ENCODE peak calls at places on chromosomes 2 and 18, in nine cellular contexts. F is neural progenitor cell, W is HCT116, L is OCI-LY7, K is GM23338, Y is GM23248, Z is PC-3, I is SK-N-SH, O is MM.1S. A is an unnamed sample.

GRCh38 chr2:10057231-10058107 is 14.1 kb downstream of the KLF11 start:
- DNase-seq in F (peak), W (no peak), L (no peak), K (peak), Y (peak), Z (no peak), I (peak), O (no peak), A (peak)

GRCh38 chr2:12437144-12437543 is 279.6 kb upstream of the TRIB2 start:
- DNase-seq in F (no peak), W (no peak), L (no peak), K (no peak), Y (no peak), Z (peak), I (peak), O (no peak), A (no peak)

GRCh38 chr2:218031771-218032257 is 29.0 kb upstream of the TNS1 start:
- DNase-seq in F (peak), W (no peak), L (no peak), K (no peak), Y (no peak), Z (no peak), I (no peak), O (no peak), A (no peak)

GRCh38 chr2:122236152-122236892 is 480.9 kb downstream of the TSN start:
- DNase-seq in F (no peak), W (no peak), L (no peak), K (no peak), Y (peak), Z (peak), I (peak), O (no peak), A (no peak)

GRCh38 chr2:144406111-144406788 is 113.7 kb downstream of the ZEB2 start:
- DNase-seq in F (no peak), W (no peak), L (no peak), K (no peak), Y (no peak), Z (no peak), I (no peak), O (no peak), A (no peak)

GRCh38 chr2:219252570-219252899 is 508 bp upstream of the TUBA4B start:
- DNase-seq in F (peak), W (no peak), L (no peak), K (no peak), Y (peak), Z (no peak), I (peak), O (no peak), A (no peak)

GRCh38 chr18:69757733-69758132 is 189.9 kb downstream of the CD226 start:
- DNase-seq in F (peak), W (no peak), L (no peak), K (peak), Y (peak), Z (peak), I (no peak), O (no peak), A (no peak)

GRCh38 chr2:216548901-216549321 is 50.3 kb downstream of the RPL37A start:
- DNase-seq in F (no peak), W (no peak), L (no peak), K (no peak), Y (no peak), Z (no peak), I (no peak), O (no peak), A (no peak)

GRCh38 chr18:49725809-49726514 is 87.4 kb downstream of the ACAA2 start:
- DNase-seq in F (peak), W (peak), L (no peak), K (peak), Y (peak), Z (peak), I (peak), O (no peak), A (peak)

GRCh38 chr2:20796374-20796791 is 26.5 kb downstream of the LDAH start:
- DNase-seq in F (no peak), W (no peak), L (no peak), K (no peak), Y (no peak), Z (no peak), I (no peak), O (no peak), A (peak)

GRCh38 chr2:96391828-96392200 is 56.2 kb downstream of the NCAPH start:
- DNase-seq in F (no peak), W (no peak), L (no peak), K (no peak), Y (no peak), Z (no peak), I (no peak), O (no peak), A (no peak)

GRCh38 chr2:40534528-40534927 is 82.6 kb upstream of the SLC8A1 start:
- DNase-seq in F (no peak), W (no peak), L (peak), K (no peak), Y (no peak), Z (no peak), I (no peak), O (no peak), A (no peak)

GRCh38 chr18:46341989-46342525 is 237.9 kb downstream of the HAUS1 start:
- DNase-seq in F (no peak), W (no peak), L (no peak), K (no peak), Y (no peak), Z (no peak), I (no peak), O (no peak), A (no peak)

GRCh38 chr2:210577263-210578071 is 21.1 kb downstream of the CPS1 start:
- DNase-seq in F (peak), W (peak), L (peak), K (peak), Y (peak), Z (peak), I (peak), O (peak), A (peak)

GRCh38 chr2:171958475-171958874 is 36.2 kb downstream of the HAT1 start:
- DNase-seq in F (no peak), W (no peak), L (no peak), K (no peak), Y (peak), Z (no peak), I (no peak), O (no peak), A (no peak)
- TF ChIP-seq EZH2phosphoT487 in F (no peak), W (no peak), L (no peak), K (no peak), Y (no peak), Z (no peak), I (no peak), O (no peak), A (no peak)

DNA sequence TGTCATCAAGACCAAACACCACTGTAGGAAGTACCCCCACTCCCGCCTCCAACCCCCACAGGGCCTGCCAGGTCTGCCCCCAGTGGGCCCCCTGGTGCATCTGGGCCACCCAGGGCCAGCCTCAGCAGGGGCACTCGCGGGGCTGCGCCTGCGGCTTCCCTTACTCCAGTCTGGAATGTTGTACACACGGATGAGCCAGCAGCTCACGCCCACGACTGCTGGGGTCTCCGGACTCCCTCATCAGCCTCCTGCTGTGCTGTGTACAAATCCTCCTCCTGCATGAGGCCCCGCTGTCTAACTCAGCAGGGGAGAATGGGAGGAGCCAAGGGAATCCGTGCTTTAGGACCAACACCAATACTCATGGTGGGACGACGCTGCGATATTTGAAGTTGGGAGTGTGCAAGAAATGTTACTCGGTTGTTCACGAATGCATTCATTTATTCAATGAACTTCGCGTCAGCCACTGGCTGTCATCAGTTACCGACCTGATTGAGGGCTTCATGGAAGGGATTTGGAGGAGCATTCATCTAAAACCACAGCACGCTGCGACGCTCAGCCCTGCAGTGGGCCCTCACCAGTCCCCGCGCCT is 654 bp upstream of the ASB1 start:
- DNase-seq in F (peak), W (peak), L (peak), K (peak), Y (peak), Z (no peak), I (peak), O (no peak), A (peak)
- H3K4me2 ChIP-seq in F (peak), W (peak), L (peak), K (peak), Y (peak), Z (peak), I (peak), O (peak), A (peak)

GRCh38 chr2:101473581-101473910 is 1.4 kb downstream of the RFX8 start:
- DNase-seq in F (no peak), W (no peak), L (no peak), K (no peak), Y (peak), Z (no peak), I (no peak), O (no peak), A (no peak)
- H3K4me3 ChIP-seq in F (peak), W (no peak), L (no peak), K (peak), Y (peak), Z (peak), I (peak), O (no peak), A (peak)

GRCh38 chr2:16315911-16316310 is 349.7 kb downstream of the CYRIA start:
- DNase-seq in F (no peak), W (no peak), L (no peak), K (no peak), Y (no peak), Z (no peak), I (no peak), O (no peak), A (no peak)

GRCh38 chr2:16313235-16313980 is 352.2 kb downstream of the CYRIA start:
- DNase-seq in F (no peak), W (no peak), L (no peak), K (no peak), Y (no peak), Z (no peak), I (no peak), O (no peak), A (no peak)

GRCh38 chr2:16315458-16315835 is 350.2 kb downstream of the CYRIA start:
- DNase-seq in F (no peak), W (no peak), L (no peak), K (no peak), Y (no peak), Z (no peak), I (no peak), O (no peak), A (no peak)

GRCh38 chr2:16314001-16314400 is 351.6 kb downstream of the CYRIA start:
- DNase-seq in F (no peak), W (no peak), L (no peak), K (no peak), Y (no peak), Z (no peak), I (no peak), O (no peak), A (no peak)

GRCh38 chr2:16314691-16315457 is 350.8 kb downstream of the CYRIA start:
- DNase-seq in F (no peak), W (no peak), L (no peak), K (no peak), Y (no peak), Z (no peak), I (no peak), O (no peak), A (no peak)
- TF ChIP-seq EZH2phosphoT487 in F (no peak), W (no peak), L (no peak), K (no peak), Y (no peak), Z (no peak), I (no peak), O (no peak), A (no peak)